ENCODE peak calls at places on chromosomes 11 and 22, in eight cellular contexts. O, A, T, Q, F, H, C and Y are unnamed samples.

GRCh38 chr11:110472858-110473257 is 43.1 kb downstream of the FDX1 start:
- DNase-seq in O (no peak), A (no peak), T (no peak), Q (peak), F (no peak), H (no peak), C (no peak), Y (no peak)

GRCh38 chr11:134261626-134262488 is 8.5 kb downstream of the ACAD8 start:
- DNase-seq in O (peak), A (no peak), T (no peak), Q (peak), F (no peak), H (peak), C (no peak), Y (no peak)

GRCh38 chr11:59728913-59729312 is 15.3 kb upstream of the OR10V1 start:
- DNase-seq in O (no peak), A (no peak), T (no peak), Q (no peak), F (no peak), H (no peak), C (no peak), Y (no peak)

GRCh38 chr11:57515332-57516060 is at the start of gene SLC43A1:
- DNase-seq in O (peak), A (peak), T (peak), Q (peak), F (no peak), H (peak), C (no peak), Y (no peak)

GRCh38 chr11:130411223-130411622 is 17.2 kb downstream of the ADAMTS8 start:
- DNase-seq in O (no peak), A (no peak), T (no peak), Q (no peak), F (no peak), H (no peak), C (no peak), Y (no peak)

GRCh38 chr11:104637652-104638170 is 260.5 kb downstream of the CASP12 start:
- DNase-seq in O (no peak), A (no peak), T (no peak), Q (no peak), F (no peak), H (no peak), C (no peak), Y (no peak)

GRCh38 chr11:12287374-12288211 is 89.8 kb upstream of the PARVA start:
- DNase-seq in O (no peak), A (peak), T (peak), Q (peak), F (no peak), H (peak), C (no peak), Y (no peak)

GRCh38 chr22:44627521-44628139 is 74.4 kb upstream of the PRR5 start:
- DNase-seq in O (no peak), A (no peak), T (no peak), Q (no peak), F (no peak), H (no peak), C (no peak), Y (no peak)

GRCh38 chr11:17403977-17404759 is 15.7 kb upstream of the KCNJ11 start:
- DNase-seq in O (no peak), A (no peak), T (no peak), Q (peak), F (no peak), H (no peak), C (no peak), Y (no peak)

GRCh38 chr11:22340803-22341581 is 2.8 kb downstream of the SLC17A6 start:
- DNase-seq in O (no peak), A (no peak), T (no peak), Q (no peak), F (peak), H (no peak), C (peak), Y (no peak)

GRCh38 chr11:129414144-129414876 is 38.7 kb downstream of the BARX2 start:
- DNase-seq in O (no peak), A (no peak), T (no peak), Q (no peak), F (no peak), H (peak), C (no peak), Y (no peak)

GRCh38 chr11:36748856-36749255 is 150.8 kb upstream of the RAG2 start:
- DNase-seq in O (no peak), A (no peak), T (no peak), Q (no peak), F (no peak), H (no peak), C (no peak), Y (no peak)

GRCh38 chr11:115408036-115408911 is 95.9 kb downstream of the CADM1 start:
- DNase-seq in O (no peak), A (no peak), T (no peak), Q (peak), F (no peak), H (no peak), C (no peak), Y (no peak)

GRCh38 chr11:112579282-112579681 is 318.6 kb upstream of the PLET1 start:
- DNase-seq in O (no peak), A (no peak), T (no peak), Q (no peak), F (no peak), H (no peak), C (no peak), Y (no peak)

GRCh38 chr11:36055356-36055755 is 111.5 kb downstream of the LDLRAD3 start:
- DNase-seq in O (no peak), A (no peak), T (no peak), Q (no peak), F (no peak), H (no peak), C (no peak), Y (no peak)